ENCODE peak calls at places on chromosomes 3 and 15, in four cellular contexts. G is type B pancreatic cell, I is suprapubic skin, P is fibroblast of the aortic adventitia. X is an unnamed sample.

GRCh38 chr3:78900426-78900825 is 867.4 kb downstream of the ROBO1 start:
- DNase-seq in I (no peak), P (no peak), G (no peak), X (no peak)

GRCh38 chr3:126358038-126358815 is 1.0 kb upstream of the KLF15 start:
- DNase-seq in P (no peak), I (no peak), G (no peak), X (no peak)

GRCh38 chr15:90531147-90531546 is 1.4 kb downstream of the CRTC3 start:
- DNase-seq in P (no peak), I (no peak), G (no peak), X (no peak)

GRCh38 chr3:123723527-123724168 is 138.8 kb upstream of the HACD2 start:
- DNase-seq in G (peak; percentile 69), I (peak; percentile 64), P (peak; percentile 87), X (peak; percentile 79)

GRCh38 chr3:112481342-112481870 is 17.9 kb downstream of the BTLA start:
- DNase-seq in I (no peak), G (no peak), P (no peak), X (no peak)

GRCh38 chr3:178794711-178795110 is 258.5 kb downstream of the KCNMB2 start:
- DNase-seq in P (no peak), G (no peak), I (no peak), X (no peak)

GRCh38 chr15:76203346-76203745 is 107.9 kb downstream of the ETFA start:
- DNase-seq in I (no peak), P (no peak), G (no peak), X (no peak)

GRCh38 chr3:93906245-93906644 is 67.5 kb downstream of the PROS1 start:
- DNase-seq in G (no peak), I (no peak), P (no peak), X (no peak)

GRCh38 chr3:115663414-115663813 is 40.1 kb downstream of the GAP43 start:
- DNase-seq in P (no peak), I (no peak), G (no peak), X (no peak)

GRCh38 chr15:31869640-31870335 is 160.5 kb upstream of the CHRNA7 start:
- DNase-seq in G (no peak), P (peak; percentile 2), I (no peak), X (no peak)

GRCh38 chr3:148101061-148101460 is 596.6 kb upstream of the AGTR1 start:
- DNase-seq in G (no peak), P (peak; percentile 31), I (no peak), X (no peak)

GRCh38 chr15:98342911-98343310 is 305.4 kb upstream of the IGF1R start:
- DNase-seq in I (no peak), G (no peak), P (no peak), X (no peak)
- TF ChIP-seq CTCF in I (no peak), G (no peak), P (no peak), X (no peak)

GRCh38 chr3:190697502-190697830 is 165.0 kb downstream of the GMNC start:
- DNase-seq in P (no peak), G (no peak), I (no peak), X (no peak)

GRCh38 chr3:190697901-190698300 is 164.6 kb downstream of the GMNC start:
- DNase-seq in P (peak; percentile 82), G (no peak), I (no peak), X (no peak)

GRCh38 chr3:190696777-190697501 is 165.6 kb downstream of the GMNC start:
- DNase-seq in P (peak; percentile 71), G (no peak), I (no peak), X (peak; percentile 8)

GRCh38 chr3:190699784-190700183 is 162.7 kb downstream of the GMNC start:
- DNase-seq in P (no peak), I (no peak), G (no peak), X (no peak)

DNA sequence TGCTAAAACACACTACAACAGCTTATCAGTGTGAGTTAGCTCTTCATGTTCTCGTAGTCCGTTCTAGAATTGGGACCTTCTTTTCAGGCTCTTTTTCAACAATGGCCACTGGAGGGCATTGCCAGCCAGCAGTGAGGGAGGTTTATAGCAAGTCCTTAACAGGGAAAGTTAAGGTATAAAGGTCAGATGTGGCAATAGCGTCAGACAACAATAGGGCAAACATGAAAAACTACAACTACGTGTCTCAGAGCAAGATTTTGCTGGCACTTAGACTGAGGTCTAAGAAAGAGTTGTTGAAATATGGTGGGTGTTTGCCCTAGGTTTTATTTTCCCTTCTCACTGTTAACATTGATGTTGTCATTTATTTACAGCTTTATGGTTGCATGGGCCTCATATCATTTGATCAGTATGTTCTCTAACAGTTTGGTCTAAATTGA is 161.4 kb downstream of the GMNC start:
- DNase-seq in P (peak; percentile 68), G (no peak), I (no peak), X (no peak)
- TF ChIP-seq CTCF in P (peak; percentile 68), G (peak; percentile 64), I (no peak), X (peak; percentile 53)

DNA sequence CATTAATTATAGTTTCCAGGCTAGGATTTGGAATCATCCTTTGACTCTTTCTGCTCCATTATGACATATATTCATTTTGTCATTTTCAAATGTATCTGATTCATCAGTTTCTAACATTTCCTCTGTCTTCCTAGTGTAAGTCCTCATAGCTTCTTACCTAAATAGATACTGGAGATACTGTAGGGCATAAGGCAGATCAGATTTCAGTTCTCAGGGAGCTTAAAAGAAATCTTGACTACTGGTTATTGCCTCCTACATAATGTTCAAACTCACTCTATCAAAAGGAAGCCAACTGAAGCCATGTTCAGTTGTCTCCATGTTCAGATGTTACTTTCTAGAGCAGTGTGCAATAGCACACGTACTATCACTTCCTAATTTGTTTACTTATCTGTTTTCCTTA is 29.6 kb upstream of the CTDSPL2 start:
- DNase-seq in I (no peak), P (no peak), G (no peak), X (no peak)
- TF ChIP-seq CTCF in I (no peak), P (no peak), G (no peak), X (no peak)

GRCh38 chr3:210649-211048 is 14.1 kb downstream of the CHL1 start:
- DNase-seq in G (no peak), I (no peak), P (no peak), X (no peak)

GRCh38 chr3:204102-204501 is 7.5 kb downstream of the CHL1 start:
- DNase-seq in I (no peak), G (no peak), P (no peak), X (no peak)

GRCh38 chr3:212432-212831 is 15.9 kb downstream of the CHL1 start:
- DNase-seq in I (no peak), G (no peak), P (no peak), X (no peak)

DNA sequence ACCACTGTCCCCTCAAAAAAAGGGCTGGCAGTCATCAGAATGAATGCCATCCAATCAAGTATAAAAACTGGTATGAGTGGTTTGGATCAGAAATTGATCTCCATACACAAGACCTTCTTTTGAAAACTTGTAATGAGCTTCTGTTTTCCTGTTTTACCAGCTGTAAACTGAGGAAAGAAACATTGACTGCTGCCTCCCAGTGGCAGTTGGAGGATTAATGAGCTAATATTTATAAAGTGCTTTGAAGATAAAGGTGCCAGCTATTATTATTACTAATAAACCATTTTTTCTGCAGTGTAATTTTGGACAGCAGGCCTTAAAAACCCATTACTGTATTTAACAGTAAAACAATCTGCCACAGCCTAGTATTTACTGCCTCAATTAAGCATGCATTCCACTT is 11.4 kb downstream of the CHL1 start:
- DNase-seq in I (no peak), P (no peak), G (no peak), X (no peak)
- TF ChIP-seq CTCF in I (no peak), P (no peak), G (no peak), X (peak; percentile 19)

GRCh38 chr3:139588450-139588849 is 48.9 kb upstream of the RBP1 start:
- DNase-seq in P (no peak), G (no peak), I (no peak), X (peak; percentile 24)
- TF ChIP-seq CTCF in P (no peak), G (no peak), I (no peak), X (no peak)

GRCh38 chr3:113825090-113825489 is 13.5 kb upstream of the GRAMD1C start:
- DNase-seq in G (no peak), P (no peak), I (no peak), X (peak; percentile 68)
- TF ChIP-seq CTCF in G (peak; percentile 49), P (peak; percentile 35), I (no peak), X (no peak)

DNA sequence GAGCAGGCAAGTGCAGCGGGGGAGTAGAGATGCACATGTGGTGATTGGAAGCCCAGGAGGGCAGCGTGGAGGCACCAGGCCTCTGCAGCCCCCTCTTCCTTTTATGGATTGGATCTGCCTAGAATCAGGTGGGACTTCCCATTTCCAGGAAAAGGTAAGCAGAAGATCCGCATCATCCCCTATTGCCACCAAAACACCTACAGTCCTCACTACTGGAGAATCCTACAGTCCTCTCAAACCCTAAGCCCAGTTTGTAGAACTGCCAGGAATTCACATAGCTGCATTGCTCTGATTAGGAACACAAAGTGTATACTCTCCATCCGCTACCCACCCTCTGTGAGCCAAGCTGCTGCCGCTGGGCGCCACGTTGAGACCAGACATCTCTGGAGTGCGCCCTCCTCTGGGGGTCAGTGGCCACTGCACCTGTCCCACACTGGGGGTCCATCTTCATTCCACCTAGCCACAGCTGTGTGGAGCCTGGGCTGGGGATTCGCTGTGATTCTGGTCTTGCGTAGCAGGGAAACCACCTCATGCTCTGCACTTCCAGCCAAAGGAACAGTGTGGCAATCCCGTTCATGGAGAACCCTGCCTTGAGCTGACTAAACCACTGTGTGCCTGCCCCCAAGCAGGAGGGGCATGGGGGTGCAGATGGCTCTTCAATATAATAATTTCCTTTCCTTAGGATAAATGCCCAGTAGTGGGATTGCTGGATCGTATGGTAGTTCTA is 88.9 kb upstream of the PTX3 start:
- DNase-seq in G (no peak), I (no peak), P (no peak), X (no peak)
- TF ChIP-seq CTCF in G (peak; percentile 62), I (no peak), P (peak; percentile 32), X (peak; percentile 33)